ENCODE peak calls at places on chromosome 10, in four cellular contexts. B, Y, T and Q are unnamed samples.

GRCh38 chr10:49613160-49613881 is 516 bp upstream of the CHAT start:
- DNase-seq in B (no peak), Y (no peak), T (no peak), Q (no peak)

GRCh38 chr10:95364342-95364741 is 73.5 kb upstream of the PDLIM1 start:
- DNase-seq in B (no peak), Y (no peak), T (no peak), Q (no peak)

GRCh38 chr10:4383683-4384082 is 442.3 kb upstream of the AKR1E2 start:
- DNase-seq in B (no peak), Y (no peak), T (no peak), Q (no peak)

GRCh38 chr10:69421611-69422308 is 5.0 kb upstream of the TACR2 start:
- DNase-seq in B (no peak), Y (no peak), T (no peak), Q (no peak)

GRCh38 chr10:109877546-109877945 is 45.8 kb downstream of the XPNPEP1 start:
- DNase-seq in B (no peak), Y (no peak), T (no peak), Q (no peak)

GRCh38 chr10:132283604-132284382 is 24.0 kb downstream of the STK32C start:
- DNase-seq in B (no peak), Y (no peak), T (no peak), Q (no peak)

GRCh38 chr10:106713846-106714245 is 450.7 kb downstream of the SORCS1 start:
- DNase-seq in B (no peak), Y (no peak), T (no peak), Q (no peak)

GRCh38 chr10:78851652-78852051 is 217.1 kb upstream of the ZMIZ1 start:
- DNase-seq in B (no peak), Y (no peak), T (no peak), Q (no peak)

GRCh38 chr10:124035928-124036558 is 57.4 kb downstream of the CHST15 start:
- DNase-seq in B (peak), Y (no peak), T (no peak), Q (no peak)

GRCh38 chr10:11036424-11037011 is 18.8 kb downstream of the CELF2 start:
- DNase-seq in B (no peak), Y (peak), T (no peak), Q (no peak)

GRCh38 chr10:44975487-44976331 is 2.9 kb downstream of the DEPP1 start:
- DNase-seq in B (no peak), Y (peak), T (no peak), Q (no peak)

GRCh38 chr10:119498889-119499864 is 43.3 kb downstream of the RGS10 start:
- DNase-seq in B (no peak), Y (no peak), T (no peak), Q (no peak)

GRCh38 chr10:86688398-86688921 is 20.1 kb downstream of the LDB3 start:
- DNase-seq in B (peak), Y (peak), T (no peak), Q (peak)

GRCh38 chr10:68562666-68563522 is 2.8 kb downstream of the TET1 start:
- DNase-seq in B (no peak), Y (peak), T (no peak), Q (no peak)

GRCh38 chr10:95655571-95656290 is 780 bp downstream of the ALDH18A1 start:
- DNase-seq in B (no peak), Y (peak), T (no peak), Q (no peak)

GRCh38 chr10:133464582-133465031 is 10.9 kb downstream of the SCART1 start:
- DNase-seq in B (no peak), Y (no peak), T (no peak), Q (no peak)

GRCh38 chr10:663844-664243 is 25.6 kb downstream of the DIP2C start:
- DNase-seq in B (peak), Y (no peak), T (no peak), Q (no peak)

GRCh38 chr10:44860811-44861751 is 50.1 kb upstream of the TMEM72 start:
- DNase-seq in B (no peak), Y (peak), T (no peak), Q (no peak)

GRCh38 chr10:48444266-48444665 is 137.8 kb downstream of the MAPK8 start:
- DNase-seq in B (no peak), Y (peak), T (no peak), Q (no peak)

GRCh38 chr10:11017575-11018425 is at the start of gene CELF2:
- DNase-seq in B (no peak), Y (peak), T (no peak), Q (peak)

GRCh38 chr10:5944389-5945202 is 32.7 kb downstream of the IL15RA start:
- DNase-seq in B (peak), Y (peak), T (no peak), Q (no peak)